ENCODE peak calls at places on chromosomes 3 and 15, in six cellular contexts. One of them, this sample, is unnamed.

GRCh38 chr15:57821826-57822225 is 115.3 kb downstream of the POLR2M start:
- DNase-seq in CD8-positive, alpha-beta T cell: no peak
- DNase-seq in chondrocyte: no peak
- DNase-seq in cardiac fibroblast: no peak
- DNase-seq in fibroblast of the aortic adventitia: no peak
- DNase-seq in BJ: no peak
- DNase-seq in this sample: no peak

GRCh38 chr3:5441401-5441800 is 253.9 kb downstream of the EDEM1 start:
- DNase-seq in chondrocyte: no peak
- DNase-seq in fibroblast of the aortic adventitia: no peak
- DNase-seq in cardiac fibroblast: no peak
- DNase-seq in BJ: no peak
- DNase-seq in CD8-positive, alpha-beta T cell: no peak
- DNase-seq in this sample: no peak

GRCh38 chr3:128280466-128281455 is 127.5 kb downstream of the EEFSEC start:
- DNase-seq in chondrocyte: peak; percentile 56
- DNase-seq in fibroblast of the aortic adventitia: no peak
- DNase-seq in BJ: no peak
- DNase-seq in CD8-positive, alpha-beta T cell: no peak
- DNase-seq in cardiac fibroblast: no peak
- DNase-seq in this sample: no peak

GRCh38 chr3:187678869-187679268 is 8.7 kb upstream of the SST start:
- DNase-seq in CD8-positive, alpha-beta T cell: no peak
- DNase-seq in cardiac fibroblast: peak; percentile 71
- DNase-seq in fibroblast of the aortic adventitia: peak; percentile 75
- DNase-seq in chondrocyte: no peak
- DNase-seq in BJ: no peak
- DNase-seq in this sample: no peak

GRCh38 chr15:60535743-60536142 is 56.8 kb upstream of the ICE2 start:
- DNase-seq in fibroblast of the aortic adventitia: no peak
- DNase-seq in chondrocyte: no peak
- DNase-seq in BJ: no peak
- DNase-seq in cardiac fibroblast: no peak
- DNase-seq in CD8-positive, alpha-beta T cell: no peak
- DNase-seq in this sample: no peak

GRCh38 chr15:85583404-85584390 is 203.3 kb downstream of the AKAP13 start:
- DNase-seq in CD8-positive, alpha-beta T cell: no peak
- DNase-seq in BJ: no peak
- DNase-seq in cardiac fibroblast: peak; percentile 36
- DNase-seq in fibroblast of the aortic adventitia: peak; percentile 58
- DNase-seq in chondrocyte: no peak
- DNase-seq in this sample: peak; percentile 53

GRCh38 chr3:196643201-196643749 is 3.8 kb downstream of the NRROS start:
- DNase-seq in BJ: no peak
- DNase-seq in chondrocyte: peak; percentile 38
- DNase-seq in CD8-positive, alpha-beta T cell: no peak
- DNase-seq in cardiac fibroblast: no peak
- DNase-seq in fibroblast of the aortic adventitia: no peak
- DNase-seq in this sample: peak; percentile 86

GRCh38 chr3:13822042-13822441 is 57.8 kb downstream of the WNT7A start:
- DNase-seq in fibroblast of the aortic adventitia: peak; percentile 2
- DNase-seq in cardiac fibroblast: no peak
- DNase-seq in CD8-positive, alpha-beta T cell: no peak
- DNase-seq in BJ: no peak
- DNase-seq in chondrocyte: no peak
- DNase-seq in this sample: no peak

GRCh38 chr15:66578286-66578875 is 12.6 kb upstream of the LCTL start:
- DNase-seq in fibroblast of the aortic adventitia: peak; percentile 72
- DNase-seq in cardiac fibroblast: peak; percentile 77
- DNase-seq in chondrocyte: no peak
- DNase-seq in BJ: no peak
- DNase-seq in CD8-positive, alpha-beta T cell: no peak
- DNase-seq in this sample: no peak

GRCh38 chr3:180749796-180750195 is 70.5 kb upstream of the CCDC39 start:
- DNase-seq in CD8-positive, alpha-beta T cell: no peak
- DNase-seq in chondrocyte: no peak
- DNase-seq in BJ: no peak
- DNase-seq in fibroblast of the aortic adventitia: peak; percentile 4
- DNase-seq in cardiac fibroblast: no peak
- DNase-seq in this sample: no peak

GRCh38 chr3:4251412-4251811 is 51.8 kb upstream of the SETMAR start:
- DNase-seq in cardiac fibroblast: no peak
- DNase-seq in chondrocyte: no peak
- DNase-seq in BJ: no peak
- DNase-seq in CD8-positive, alpha-beta T cell: no peak
- DNase-seq in fibroblast of the aortic adventitia: no peak
- DNase-seq in this sample: no peak

GRCh38 chr3:195458188-195458800 is 15.5 kb upstream of the ACAP2 start:
- DNase-seq in CD8-positive, alpha-beta T cell: no peak
- DNase-seq in BJ: no peak
- DNase-seq in chondrocyte: no peak
- DNase-seq in cardiac fibroblast: peak; percentile 77
- DNase-seq in fibroblast of the aortic adventitia: peak; percentile 59
- DNase-seq in this sample: peak; percentile 53

GRCh38 chr3:113054552-113054951 is 63.8 kb downstream of the GTPBP8 start:
- DNase-seq in fibroblast of the aortic adventitia: peak; percentile 71
- DNase-seq in cardiac fibroblast: peak; percentile 80
- DNase-seq in CD8-positive, alpha-beta T cell: no peak
- DNase-seq in BJ: no peak
- DNase-seq in chondrocyte: no peak
- DNase-seq in this sample: no peak
- TF ChIP-seq CTCF in fibroblast of the aortic adventitia: peak; percentile 20
- TF ChIP-seq CTCF in cardiac fibroblast: peak; percentile 39
- TF ChIP-seq CTCF in CD8-positive, alpha-beta T cell: no peak
- TF ChIP-seq CTCF in BJ: peak; percentile 34
- TF ChIP-seq CTCF in chondrocyte: no peak
- TF ChIP-seq CTCF in this sample: no peak

GRCh38 chr15:48602358-48603122 is 43.0 kb downstream of the FBN1 start:
- DNase-seq in BJ: peak; percentile 50
- DNase-seq in CD8-positive, alpha-beta T cell: no peak
- DNase-seq in fibroblast of the aortic adventitia: peak; percentile 90
- DNase-seq in chondrocyte: no peak
- DNase-seq in cardiac fibroblast: peak; percentile 92
- DNase-seq in this sample: no peak

GRCh38 chr15:48603922-48604321 is 41.6 kb downstream of the FBN1 start:
- DNase-seq in fibroblast of the aortic adventitia: peak; percentile 48
- DNase-seq in CD8-positive, alpha-beta T cell: no peak
- DNase-seq in chondrocyte: no peak
- DNase-seq in BJ: no peak
- DNase-seq in cardiac fibroblast: no peak
- DNase-seq in this sample: no peak

GRCh38 chr15:48601095-48601494 is 44.4 kb downstream of the FBN1 start:
- DNase-seq in chondrocyte: no peak
- DNase-seq in CD8-positive, alpha-beta T cell: no peak
- DNase-seq in cardiac fibroblast: no peak
- DNase-seq in BJ: no peak
- DNase-seq in fibroblast of the aortic adventitia: no peak
- DNase-seq in this sample: no peak

GRCh38 chr15:48604567-48604966 is 40.9 kb downstream of the FBN1 start:
- DNase-seq in chondrocyte: no peak
- DNase-seq in BJ: no peak
- DNase-seq in CD8-positive, alpha-beta T cell: no peak
- DNase-seq in cardiac fibroblast: peak; percentile 47
- DNase-seq in fibroblast of the aortic adventitia: peak; percentile 66
- DNase-seq in this sample: no peak

GRCh38 chr15:48603123-48603500 is 42.4 kb downstream of the FBN1 start:
- DNase-seq in cardiac fibroblast: peak; percentile 43
- DNase-seq in chondrocyte: no peak
- DNase-seq in fibroblast of the aortic adventitia: no peak
- DNase-seq in CD8-positive, alpha-beta T cell: no peak
- DNase-seq in BJ: no peak
- DNase-seq in this sample: no peak
- TF ChIP-seq CTCF in cardiac fibroblast: peak; percentile 12
- TF ChIP-seq CTCF in chondrocyte: peak; percentile 57
- TF ChIP-seq CTCF in fibroblast of the aortic adventitia: no peak
- TF ChIP-seq CTCF in CD8-positive, alpha-beta T cell: no peak
- TF ChIP-seq CTCF in BJ: no peak
- TF ChIP-seq CTCF in this sample: no peak

DNA sequence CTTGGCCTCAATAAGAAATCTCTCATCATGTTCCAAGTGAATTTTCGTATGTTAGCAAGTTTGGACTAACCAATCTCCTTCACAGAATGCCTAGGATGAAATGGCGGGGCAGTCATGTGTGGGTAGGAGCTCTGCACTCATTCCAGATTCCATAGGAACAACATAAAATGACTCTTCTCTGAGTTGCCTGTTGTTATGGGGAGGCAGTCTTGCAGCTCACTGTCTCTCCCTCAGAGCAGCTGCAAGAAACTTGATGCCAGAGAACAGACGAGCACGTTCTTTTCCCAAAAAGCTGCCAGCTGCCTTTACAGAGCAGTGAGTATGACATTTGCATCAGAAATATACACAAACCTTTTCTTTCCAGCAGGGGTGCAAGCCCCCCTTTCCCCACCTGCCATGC is 34.1 kb downstream of the SPATA12 start:
- DNase-seq in chondrocyte: no peak
- DNase-seq in CD8-positive, alpha-beta T cell: no peak
- DNase-seq in fibroblast of the aortic adventitia: peak; percentile 48
- DNase-seq in cardiac fibroblast: peak; percentile 37
- DNase-seq in BJ: no peak
- DNase-seq in this sample: no peak
- TF ChIP-seq CTCF in chondrocyte: no peak
- TF ChIP-seq CTCF in CD8-positive, alpha-beta T cell: no peak
- TF ChIP-seq CTCF in fibroblast of the aortic adventitia: no peak
- TF ChIP-seq CTCF in cardiac fibroblast: no peak
- TF ChIP-seq CTCF in BJ: no peak
- TF ChIP-seq CTCF in this sample: no peak

GRCh38 chr15:30905821-30906220 is 2.1 kb downstream of the FAN1 start:
- DNase-seq in BJ: no peak
- DNase-seq in fibroblast of the aortic adventitia: no peak
- DNase-seq in CD8-positive, alpha-beta T cell: no peak
- DNase-seq in cardiac fibroblast: no peak
- DNase-seq in chondrocyte: no peak
- DNase-seq in this sample: no peak
- TF ChIP-seq CTCF in BJ: peak; percentile 69
- TF ChIP-seq CTCF in fibroblast of the aortic adventitia: peak; percentile 7
- TF ChIP-seq CTCF in CD8-positive, alpha-beta T cell: no peak
- TF ChIP-seq CTCF in cardiac fibroblast: peak; percentile 19
- TF ChIP-seq CTCF in chondrocyte: peak; percentile 27
- TF ChIP-seq CTCF in this sample: no peak

DNA sequence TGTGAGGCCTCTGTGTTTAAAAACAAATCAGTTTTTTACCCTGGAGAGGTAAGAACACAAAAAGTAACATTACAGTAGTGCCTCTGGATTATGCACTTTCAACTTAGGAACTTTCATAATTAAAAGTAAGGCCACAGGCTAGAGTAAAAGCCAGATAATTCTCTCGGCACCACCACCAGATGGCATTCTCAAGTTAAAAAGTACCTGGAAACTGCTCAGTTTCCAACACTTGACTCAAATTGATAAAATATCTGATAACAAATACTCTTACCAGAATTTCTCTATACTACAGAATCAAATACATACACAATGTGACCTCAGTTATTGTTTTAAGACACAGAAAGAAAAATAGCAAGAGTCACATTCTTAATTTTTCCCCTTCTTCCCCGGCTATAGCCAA is 19.9 kb downstream of the SPICE1 start:
- DNase-seq in fibroblast of the aortic adventitia: peak; percentile 61
- DNase-seq in cardiac fibroblast: peak; percentile 48
- DNase-seq in BJ: no peak
- DNase-seq in CD8-positive, alpha-beta T cell: peak; percentile 53
- DNase-seq in chondrocyte: no peak
- DNase-seq in this sample: peak; percentile 35
- TF ChIP-seq CTCF in fibroblast of the aortic adventitia: peak; percentile 53
- TF ChIP-seq CTCF in cardiac fibroblast: peak; percentile 33
- TF ChIP-seq CTCF in BJ: peak; percentile 46
- TF ChIP-seq CTCF in CD8-positive, alpha-beta T cell: peak; percentile 54
- TF ChIP-seq CTCF in chondrocyte: peak; percentile 79
- TF ChIP-seq CTCF in this sample: peak; percentile 58

GRCh38 chr3:62229908-62230307 is 143.4 kb downstream of the FEZF2 start:
- DNase-seq in chondrocyte: no peak
- DNase-seq in fibroblast of the aortic adventitia: no peak
- DNase-seq in cardiac fibroblast: peak; percentile 17
- DNase-seq in BJ: no peak
- DNase-seq in CD8-positive, alpha-beta T cell: no peak
- DNase-seq in this sample: no peak
- TF ChIP-seq CTCF in chondrocyte: peak; percentile 63
- TF ChIP-seq CTCF in fibroblast of the aortic adventitia: no peak
- TF ChIP-seq CTCF in cardiac fibroblast: peak; percentile 34
- TF ChIP-seq CTCF in BJ: no peak
- TF ChIP-seq CTCF in CD8-positive, alpha-beta T cell: no peak
- TF ChIP-seq CTCF in this sample: no peak

GRCh38 chr3:141052570-141053069 is 1.5 kb downstream of the SPSB4 start:
- DNase-seq in CD8-positive, alpha-beta T cell: no peak
- DNase-seq in fibroblast of the aortic adventitia: no peak
- DNase-seq in cardiac fibroblast: no peak
- DNase-seq in chondrocyte: no peak
- DNase-seq in BJ: no peak
- DNase-seq in this sample: no peak

GRCh38 chr3:141049681-141050080 is 1.5 kb upstream of the SPSB4 start:
- DNase-seq in BJ: no peak
- DNase-seq in fibroblast of the aortic adventitia: no peak
- DNase-seq in CD8-positive, alpha-beta T cell: no peak
- DNase-seq in cardiac fibroblast: no peak
- DNase-seq in chondrocyte: no peak
- DNase-seq in this sample: no peak

GRCh38 chr3:141051641-141052569 is 758 bp downstream of the SPSB4 start:
- DNase-seq in fibroblast of the aortic adventitia: peak; percentile 7
- DNase-seq in CD8-positive, alpha-beta T cell: no peak
- DNase-seq in chondrocyte: no peak
- DNase-seq in BJ: no peak
- DNase-seq in cardiac fibroblast: peak; percentile 9
- DNase-seq in this sample: no peak

GRCh38 chr3:141050576-141050912 is 603 bp upstream of the SPSB4 start:
- DNase-seq in fibroblast of the aortic adventitia: no peak
- DNase-seq in cardiac fibroblast: no peak
- DNase-seq in CD8-positive, alpha-beta T cell: no peak
- DNase-seq in BJ: no peak
- DNase-seq in chondrocyte: no peak
- DNase-seq in this sample: no peak

DNA sequence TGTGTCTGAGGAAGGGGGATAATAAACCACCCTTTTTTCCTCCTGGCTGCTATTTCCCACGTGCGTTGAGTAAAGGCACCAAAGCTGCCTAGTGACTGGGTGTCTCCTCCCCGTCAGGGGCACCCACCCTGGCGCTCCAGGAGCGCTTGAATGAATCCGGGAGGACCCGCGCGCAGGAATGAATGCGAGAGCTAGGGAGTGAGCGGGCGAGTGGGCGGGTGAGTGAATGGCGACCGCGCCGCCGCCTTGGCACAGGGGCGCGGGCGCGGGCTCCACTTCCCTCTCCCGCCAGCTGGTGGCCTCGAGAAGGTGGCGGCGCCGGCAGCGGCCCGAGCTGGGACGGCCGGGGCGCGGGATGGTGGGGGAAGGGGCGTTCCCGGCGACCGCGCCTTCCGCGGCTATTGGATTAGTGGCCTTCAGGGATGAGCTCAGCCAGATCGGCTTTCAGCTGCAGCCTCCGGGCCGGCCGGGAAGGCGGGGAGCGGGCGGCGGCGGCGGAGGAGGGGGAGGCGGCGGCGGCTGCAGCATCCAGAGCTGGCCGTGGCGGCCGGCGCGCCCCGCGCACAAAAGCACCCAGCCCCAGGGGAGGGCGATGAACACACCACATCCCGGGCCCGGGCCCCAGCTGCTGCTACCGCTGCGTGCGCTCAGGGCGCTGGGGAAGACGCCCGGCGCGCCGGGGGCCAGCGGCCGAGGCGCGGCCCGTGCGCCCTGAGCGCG is at the start of gene SPSB4:
- DNase-seq in fibroblast of the aortic adventitia: no peak
- DNase-seq in cardiac fibroblast: peak; percentile 19
- DNase-seq in CD8-positive, alpha-beta T cell: no peak
- DNase-seq in chondrocyte: no peak
- DNase-seq in BJ: no peak
- DNase-seq in this sample: no peak
- TF ChIP-seq CTCF in fibroblast of the aortic adventitia: no peak
- TF ChIP-seq CTCF in cardiac fibroblast: no peak
- TF ChIP-seq CTCF in CD8-positive, alpha-beta T cell: no peak
- TF ChIP-seq CTCF in chondrocyte: peak; percentile 71
- TF ChIP-seq CTCF in BJ: no peak
- TF ChIP-seq CTCF in this sample: no peak